ENCODE peak calls at places on chromosomes 11 and 22, in seven cellular contexts. U is K562, R is HCT116, T is SK-N-SH, L is Panc1, M is GM12878, X is H1. H is an unnamed sample. For H3K4me1, the result is how much of the 10 kb centered on the place peaks cover.

GRCh38 chr11:702731-703461 is 3.1 kb upstream of the EPS8L2 start:
- DNase-seq in U (no peak), R (no peak), T (no peak), L (no peak), M (no peak), X (no peak), H (no peak)

GRCh38 chr11:56663386-56663785 is at the start of gene OR5AR1:
- DNase-seq in U (no peak), R (no peak), T (no peak), L (no peak), M (no peak), X (no peak), H (no peak)

GRCh38 chr11:22510741-22511140 is 114.9 kb downstream of the FANCF start:
- DNase-seq in U (no peak), R (no peak), T (no peak), L (no peak), M (no peak), X (no peak), H (no peak)

GRCh38 chr11:16791494-16791961 is 53.1 kb downstream of the C11orf58 start:
- DNase-seq in U (no peak), R (peak), T (no peak), L (no peak), M (no peak), X (no peak), H (peak)

GRCh38 chr11:19777032-19777341 is 64.3 kb downstream of the NAV2 start:
- DNase-seq in U (no peak), R (no peak), T (peak), L (no peak), M (no peak), X (no peak), H (no peak)

GRCh38 chr11:130533113-130533803 is 84.8 kb downstream of the ADAMTS15 start:
- DNase-seq in U (no peak), R (no peak), T (peak), L (no peak), M (no peak), X (no peak), H (no peak)

GRCh38 chr11:3091081-3091845 is 34.0 kb upstream of the CARS1 start:
- DNase-seq in U (no peak), R (no peak), T (no peak), L (no peak), M (no peak), X (no peak), H (no peak)

GRCh38 chr11:68398870-68399865 is 61.4 kb upstream of the PPP6R3 start:
- DNase-seq in U (peak), R (no peak), T (peak), L (no peak), M (no peak), X (no peak), H (no peak)

GRCh38 chr11:2382129-2382517 is 5.0 kb downstream of the CD81 start:
- DNase-seq in U (no peak), R (no peak), T (no peak), L (no peak), M (no peak), X (no peak), H (no peak)

GRCh38 chr11:118229274-118229847 is 4.5 kb upstream of the JAML start:
- DNase-seq in U (no peak), R (no peak), T (no peak), L (no peak), M (no peak), X (no peak), H (no peak)

GRCh38 chr11:114605370-114605769 is 9.8 kb upstream of the NXPE4 start:
- DNase-seq in U (no peak), R (no peak), T (no peak), L (no peak), M (no peak), X (no peak), H (no peak)

GRCh38 chr11:15826826-15827225 is 529.5 kb downstream of the SOX6 start:
- DNase-seq in U (peak), R (peak), T (peak), L (no peak), M (no peak), X (peak), H (no peak)

GRCh38 chr11:64472593-64473455 is 113.9 kb downstream of the RPS6KA4 start:
- DNase-seq in U (peak), R (no peak), T (no peak), L (no peak), M (no peak), X (no peak), H (no peak)

GRCh38 chr22:34966980-34967379 is 99.0 kb upstream of the ISX start:
- DNase-seq in U (no peak), R (no peak), T (no peak), L (no peak), M (no peak), X (no peak), H (no peak)

GRCh38 chr11:61589961-61590360 is 9.1 kb upstream of the SYT7 start:
- DNase-seq in U (no peak), R (no peak), T (no peak), L (no peak), M (no peak), X (no peak), H (no peak)

GRCh38 chr11:14764213-14764898 is 120.8 kb downstream of the PDE3B start:
- DNase-seq in U (no peak), R (no peak), T (no peak), L (no peak), M (no peak), X (no peak), H (no peak)

GRCh38 chr11:20036625-20037335 is 123.5 kb downstream of the DBX1 start:
- DNase-seq in U (no peak), R (no peak), T (no peak), L (no peak), M (no peak), X (no peak), H (no peak)

GRCh38 chr11:133311230-133311629 is 221.1 kb downstream of the OPCML start:
- DNase-seq in U (no peak), R (no peak), T (no peak), L (no peak), M (no peak), X (no peak), H (no peak)

GRCh38 chr22:45537734-45538181 is 35.1 kb downstream of the FBLN1 start:
- DNase-seq in U (no peak), R (no peak), T (peak), L (no peak), M (no peak), X (no peak), H (no peak)

GRCh38 chr22:20927940-20928572 is 10.8 kb downstream of the CRKL start:
- DNase-seq in U (no peak), R (no peak), T (no peak), L (no peak), M (no peak), X (no peak), H (no peak)

GRCh38 chr22:22124374-22124773 is 120.2 kb upstream of the VPREB1 start:
- DNase-seq in U (no peak), R (no peak), T (no peak), L (no peak), M (no peak), X (no peak), H (no peak)

GRCh38 chr22:33110562-33111163 is 52.5 kb upstream of the SYN3 start:
- DNase-seq in U (no peak), R (no peak), T (no peak), L (no peak), M (no peak), X (no peak), H (no peak)

GRCh38 chr11:47051217-47051616 is 114.7 kb downstream of the CSTPP1 start:
- DNase-seq in U (no peak), R (no peak), T (no peak), L (no peak), M (no peak), X (no peak), H (no peak)

GRCh38 chr11:95522871-95523270 is 266.7 kb downstream of the FAM76B start:
- DNase-seq in U (no peak), R (no peak), T (no peak), L (no peak), M (no peak), X (no peak), H (no peak)

GRCh38 chr11:85712953-85713352 is 27.0 kb upstream of the CCDC89 start:
- DNase-seq in U (no peak), R (no peak), T (no peak), L (no peak), M (no peak), X (no peak), H (no peak)

GRCh38 chr11:18791175-18792065 is at the start of gene PTPN5:
- DNase-seq in U (no peak), R (no peak), T (peak), L (no peak), M (no peak), X (no peak), H (no peak)

GRCh38 chr11:73749118-73749517 is 11.8 kb downstream of the RAB6A start:
- DNase-seq in U (no peak), R (no peak), T (no peak), L (no peak), M (no peak), X (no peak), H (peak)

GRCh38 chr22:37455896-37456295 is 28.6 kb upstream of the ELFN2 start:
- DNase-seq in U (no peak), R (no peak), T (no peak), L (no peak), M (no peak), X (no peak), H (no peak)

GRCh38 chr11:70490208-70490607 is 91.9 kb downstream of the CTTN start:
- DNase-seq in U (no peak), R (no peak), T (no peak), L (no peak), M (no peak), X (no peak), H (no peak)

GRCh38 chr22:49968831-49969661 is 8.5 kb downstream of the PIM3 start:
- DNase-seq in U (no peak), R (no peak), T (peak), L (no peak), M (no peak), X (no peak), H (no peak)

GRCh38 chr22:45445031-45445710 is 31.7 kb downstream of the RIBC2 start:
- DNase-seq in U (no peak), R (no peak), T (no peak), L (no peak), M (no peak), X (no peak), H (no peak)

GRCh38 chr22:32723632-32724031 is 77.9 kb upstream of the TIMP3 start:
- DNase-seq in U (no peak), R (no peak), T (no peak), L (no peak), M (peak), X (no peak), H (no peak)

GRCh38 chr11:12223771-12224536 is 113.6 kb downstream of the MICAL2 start:
- DNase-seq in U (no peak), R (no peak), T (no peak), L (no peak), M (no peak), X (no peak), H (no peak)
- H3K4me1 ChIP-seq in U (under half), R (under half), T (under half), L (under half), M (under half), X (under half), H (half or more)

GRCh38 chr22:41449321-41449720 is 2.7 kb upstream of the TOB2 start:
- DNase-seq in U (no peak), R (no peak), T (no peak), L (no peak), M (no peak), X (no peak), H (no peak)
- H3K27ac ChIP-seq in U (no peak), R (no peak), T (peak), L (peak), M (no peak), X (no peak), H (no peak)

GRCh38 chr11:116062129-116062525 is 557.9 kb upstream of the CADM1 start:
- DNase-seq in U (no peak), R (no peak), T (no peak), L (no peak), M (no peak), X (no peak), H (no peak)
- TF ChIP-seq SIN3A in U (no peak), R (no peak), T (no peak), L (no peak), M (no peak), X (no peak), H (no peak)

GRCh38 chr11:103530257-103530656 is 421.0 kb downstream of the DYNC2H1 start:
- DNase-seq in U (no peak), R (no peak), T (no peak), L (no peak), M (no peak), X (no peak), H (no peak)

GRCh38 chr11:103528596-103528995 is 419.4 kb downstream of the DYNC2H1 start:
- DNase-seq in U (no peak), R (no peak), T (no peak), L (no peak), M (no peak), X (no peak), H (no peak)

GRCh38 chr11:103528046-103528445 is 418.8 kb downstream of the DYNC2H1 start:
- DNase-seq in U (no peak), R (no peak), T (no peak), L (no peak), M (no peak), X (no peak), H (no peak)

GRCh38 chr11:103532133-103532788 is 423.0 kb downstream of the DYNC2H1 start:
- DNase-seq in U (no peak), R (no peak), T (no peak), L (no peak), M (no peak), X (no peak), H (no peak)

GRCh38 chr11:103529217-103529684 is 420.0 kb downstream of the DYNC2H1 start:
- DNase-seq in U (no peak), R (no peak), T (no peak), L (peak), M (no peak), X (no peak), H (no peak)
- H3K4me1 ChIP-seq in U (under half), R (under half), T (half or more), L (under half), M (under half), X (under half), H (under half)

GRCh38 chr11:78416285-78417174 is 1.1 kb downstream of the GAB2 start:
- DNase-seq in U (peak), R (peak), T (peak), L (peak), M (no peak), X (peak), H (peak)
- H3K27ac ChIP-seq in U (peak), R (no peak), T (peak), L (peak), M (peak), X (no peak), H (peak)

GRCh38 chr22:39546889-39547586 is 14.5 kb upstream of the RPS19BP1 start:
- DNase-seq in U (no peak), R (no peak), T (no peak), L (no peak), M (no peak), X (no peak), H (no peak)
- TF ChIP-seq SIN3A in U (no peak), R (no peak), T (no peak), L (no peak), M (no peak), X (no peak), H (no peak)

DNA sequence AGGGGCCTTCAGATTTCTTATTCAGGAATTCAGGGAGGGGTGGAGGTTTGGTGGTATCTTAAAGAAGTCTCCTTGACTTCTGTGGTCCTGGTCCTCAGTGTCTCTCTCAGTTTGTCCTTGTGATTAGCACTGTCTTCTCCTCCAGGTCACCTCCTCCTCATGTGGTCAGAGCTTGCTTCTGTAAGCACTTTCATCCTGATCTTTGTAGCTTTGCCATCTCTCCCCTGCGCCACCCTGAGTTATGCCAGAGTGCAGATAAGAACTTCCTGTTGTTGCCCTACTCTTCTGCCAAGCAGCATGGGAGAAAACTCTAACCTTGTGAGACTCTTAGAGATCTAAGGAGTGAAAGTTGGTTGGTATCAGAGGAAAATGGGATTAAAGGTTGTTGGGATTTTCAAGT is 30.9 kb downstream of the MICAL2 start:
- DNase-seq in U (no peak), R (no peak), T (no peak), L (no peak), M (no peak), X (no peak), H (no peak)
- H3K4me1 ChIP-seq in U (under half), R (under half), T (under half), L (under half), M (under half), X (under half), H (under half)

DNA sequence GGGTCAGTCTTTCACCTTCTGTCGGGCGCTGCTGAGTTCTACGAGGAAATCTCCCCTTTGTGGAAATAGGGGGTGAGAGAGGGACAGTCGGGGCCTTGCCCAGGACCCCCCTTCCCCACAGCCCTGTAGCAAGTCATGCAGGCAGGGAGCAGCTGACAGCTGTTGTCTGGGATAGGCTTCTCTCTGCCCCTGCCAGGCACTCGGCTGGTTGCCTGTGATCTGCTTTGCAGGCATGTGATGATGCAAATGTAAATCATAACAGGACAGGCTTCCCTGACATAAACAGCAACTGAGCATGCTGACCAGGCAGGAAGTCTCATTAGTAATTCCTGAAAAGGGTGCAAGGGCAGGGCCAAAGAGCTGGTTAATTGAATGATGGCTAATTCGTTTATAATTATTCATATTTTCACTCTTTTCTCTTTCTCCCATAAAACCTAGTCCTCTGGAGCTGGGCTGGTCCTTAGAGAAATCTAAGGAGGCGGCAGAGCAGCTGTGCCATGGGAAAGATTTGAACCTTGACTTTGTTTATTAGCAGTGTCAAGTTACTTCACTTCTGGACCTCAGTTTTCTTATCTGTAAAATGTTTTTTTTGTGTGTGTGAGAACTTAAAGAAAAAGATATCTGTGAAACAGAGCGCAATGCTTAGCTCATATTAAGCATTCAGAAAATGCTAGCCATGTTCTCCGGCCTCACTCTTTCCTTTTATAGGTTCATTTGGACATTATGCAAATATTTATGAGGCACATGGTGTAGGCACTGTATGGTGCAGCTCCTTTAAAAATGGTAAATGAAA is 129.7 kb downstream of the LDLRAD3 start:
- DNase-seq in U (no peak), R (no peak), T (peak), L (no peak), M (no peak), X (no peak), H (no peak)
- H3K27ac ChIP-seq in U (no peak), R (no peak), T (peak), L (peak), M (no peak), X (peak), H (no peak)